ENCODE peak calls at places on chromosome 4, in six cellular contexts. N is suprapubic skin, V is SK-N-SH, B is tibial nerve, K is stomach, W is sigmoid colon. H is an unnamed sample.

GRCh38 chr4:88119951-88120350 is 38.5 kb downstream of the ABCG2 start:
- DNase-seq in N (no peak), V (no peak), B (no peak), K (no peak), W (no peak), H (no peak)

GRCh38 chr4:87002682-87003043 is 67.9 kb downstream of the AFF1 start:
- DNase-seq in N (no peak), V (no peak), B (no peak), K (no peak), W (no peak), H (no peak)

GRCh38 chr4:39308576-39308975 is 57.6 kb downstream of the RFC1 start:
- DNase-seq in N (no peak), V (no peak), B (no peak), K (no peak), W (no peak), H (no peak)

GRCh38 chr4:30769093-30769492 is 48.9 kb downstream of the PCDH7 start:
- DNase-seq in N (no peak), V (no peak), B (no peak), K (no peak), W (no peak), H (no peak)

GRCh38 chr4:44806076-44806475 is 79.7 kb upstream of the GNPDA2 start:
- DNase-seq in N (no peak), V (no peak), B (no peak), K (no peak), W (no peak), H (no peak)

GRCh38 chr4:163164591-163164990 is 2.1 kb downstream of the NAF1 start:
- DNase-seq in N (no peak), V (no peak), B (no peak), K (no peak), W (no peak), H (no peak)

GRCh38 chr4:10639100-10639499 is 45.5 kb downstream of the CLNK start:
- DNase-seq in N (no peak), V (no peak), B (no peak), K (no peak), W (no peak), H (no peak)

GRCh38 chr4:183858011-183858615 is 47.0 kb upstream of the STOX2 start:
- DNase-seq in N (no peak), V (no peak), B (no peak), K (no peak), W (no peak), H (no peak)

GRCh38 chr4:1329408-1330371 is 17.3 kb upstream of the UVSSA start:
- DNase-seq in N (no peak), V (no peak), B (no peak), K (no peak), W (no peak), H (no peak)

GRCh38 chr4:38675167-38676121 is 11.4 kb downstream of the KLF3 start:
- DNase-seq in N (peak; percentile 91), V (peak; percentile 73), B (peak; percentile 98), K (peak; percentile 86), W (peak; percentile 88), H (peak; percentile 90)

GRCh38 chr4:152486414-152487389 is 49.2 kb downstream of the FBXW7 start:
- DNase-seq in N (no peak), V (no peak), B (no peak), K (no peak), W (no peak), H (no peak)

GRCh38 chr4:108466936-108467902 is 153.2 kb upstream of the RPL34 start:
- DNase-seq in N (no peak), V (no peak), B (no peak), K (no peak), W (no peak), H (no peak)

GRCh38 chr4:43776371-43776770 is 672.2 kb downstream of the KCTD8 start:
- DNase-seq in N (no peak), V (peak; percentile 1), B (no peak), K (no peak), W (no peak), H (no peak)

GRCh38 chr4:92182736-92183407 is 120.9 kb upstream of the GRID2 start:
- DNase-seq in N (no peak), V (peak; percentile 3), B (no peak), K (no peak), W (peak; percentile 55), H (no peak)

GRCh38 chr4:56417396-56417795 is 18.0 kb downstream of the PPAT start:
- DNase-seq in N (no peak), V (no peak), B (no peak), K (no peak), W (no peak), H (no peak)

GRCh38 chr4:189792819-189793618 is 147.7 kb upstream of the FRG1 start:
- DNase-seq in N (no peak), V (peak; percentile 71), B (peak; percentile 63), K (peak; percentile 72), W (peak; percentile 77), H (peak; percentile 65)

GRCh38 chr4:76822294-76822693 is 75.7 kb downstream of the SOWAHB start:
- DNase-seq in N (no peak), V (no peak), B (peak; percentile 25), K (no peak), W (no peak), H (no peak)

GRCh38 chr4:68145261-68145660 is 15.6 kb upstream of the TMPRSS11F start:
- DNase-seq in N (no peak), V (no peak), B (no peak), K (no peak), W (no peak), H (no peak)

GRCh38 chr4:140423106-140423505 is 4.3 kb downstream of the CLGN start:
- DNase-seq in N (no peak), V (no peak), B (no peak), K (no peak), W (no peak), H (no peak)

GRCh38 chr4:27861381-27861787 is 1000.7 kb downstream of the STIM2 start:
- DNase-seq in N (no peak), V (peak; percentile 0), B (no peak), K (peak; percentile 48), W (no peak), H (no peak)

GRCh38 chr4:153651041-153651960 is 32.8 kb upstream of the TLR2 start:
- DNase-seq in N (no peak), V (no peak), B (peak; percentile 49), K (no peak), W (peak; percentile 80), H (peak; percentile 28)

GRCh38 chr4:153647975-153648374 is 36.1 kb upstream of the TLR2 start:
- DNase-seq in N (no peak), V (no peak), B (no peak), K (no peak), W (no peak), H (no peak)

GRCh38 chr4:153651961-153652784 is 31.9 kb upstream of the TLR2 start:
- DNase-seq in N (no peak), V (no peak), B (no peak), K (no peak), W (no peak), H (no peak)

GRCh38 chr4:153645183-153645582 is 38.9 kb upstream of the TLR2 start:
- DNase-seq in N (no peak), V (no peak), B (no peak), K (no peak), W (no peak), H (no peak)

DNA sequence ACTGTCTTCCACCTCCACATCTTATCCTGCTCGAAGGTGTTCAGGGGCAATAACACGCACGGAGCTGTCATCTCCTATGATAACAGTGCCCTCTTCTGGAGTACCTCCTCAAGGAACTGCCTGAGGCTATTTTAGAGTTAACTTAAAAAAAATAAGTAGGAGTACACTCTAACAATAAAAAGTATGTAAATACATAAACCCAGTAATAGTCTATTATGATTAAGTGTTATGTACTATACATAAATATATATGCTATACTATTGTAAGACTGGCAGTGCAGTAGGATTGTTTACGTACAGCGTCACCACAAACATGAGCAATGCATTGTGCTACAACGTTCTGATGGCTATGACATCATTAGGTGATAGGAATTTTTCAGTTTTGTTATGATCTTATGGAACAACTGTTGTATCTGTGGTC is 34.5 kb upstream of the TLR2 start:
- DNase-seq in N (no peak), V (no peak), B (no peak), K (no peak), W (no peak), H (no peak)
- TF ChIP-seq CTCF in N (no peak), V (peak; percentile 42), B (peak; percentile 15), K (no peak), W (no peak), H (no peak)

GRCh38 chr4:16636304-16636703 is 262.1 kb downstream of the LDB2 start:
- DNase-seq in N (no peak), V (no peak), B (no peak), K (no peak), W (no peak), H (no peak)
- TF ChIP-seq EP300 in N (no peak), V (no peak), B (no peak), K (no peak), W (no peak), H (no peak)

GRCh38 chr4:8188743-8189550 is 10.1 kb upstream of the SH3TC1 start:
- DNase-seq in N (peak; percentile 85), V (no peak), B (no peak), K (peak; percentile 82), W (no peak), H (no peak)

GRCh38 chr4:8186883-8187282 is 12.2 kb upstream of the SH3TC1 start:
- DNase-seq in N (no peak), V (no peak), B (no peak), K (no peak), W (no peak), H (no peak)

GRCh38 chr4:8191136-8191747 is 7.8 kb upstream of the SH3TC1 start:
- DNase-seq in N (peak; percentile 86), V (no peak), B (peak; percentile 62), K (peak; percentile 63), W (peak; percentile 86), H (peak; percentile 51)

GRCh38 chr4:8188085-8188484 is 11.0 kb upstream of the SH3TC1 start:
- DNase-seq in N (no peak), V (peak; percentile 36), B (no peak), K (no peak), W (no peak), H (no peak)

DNA sequence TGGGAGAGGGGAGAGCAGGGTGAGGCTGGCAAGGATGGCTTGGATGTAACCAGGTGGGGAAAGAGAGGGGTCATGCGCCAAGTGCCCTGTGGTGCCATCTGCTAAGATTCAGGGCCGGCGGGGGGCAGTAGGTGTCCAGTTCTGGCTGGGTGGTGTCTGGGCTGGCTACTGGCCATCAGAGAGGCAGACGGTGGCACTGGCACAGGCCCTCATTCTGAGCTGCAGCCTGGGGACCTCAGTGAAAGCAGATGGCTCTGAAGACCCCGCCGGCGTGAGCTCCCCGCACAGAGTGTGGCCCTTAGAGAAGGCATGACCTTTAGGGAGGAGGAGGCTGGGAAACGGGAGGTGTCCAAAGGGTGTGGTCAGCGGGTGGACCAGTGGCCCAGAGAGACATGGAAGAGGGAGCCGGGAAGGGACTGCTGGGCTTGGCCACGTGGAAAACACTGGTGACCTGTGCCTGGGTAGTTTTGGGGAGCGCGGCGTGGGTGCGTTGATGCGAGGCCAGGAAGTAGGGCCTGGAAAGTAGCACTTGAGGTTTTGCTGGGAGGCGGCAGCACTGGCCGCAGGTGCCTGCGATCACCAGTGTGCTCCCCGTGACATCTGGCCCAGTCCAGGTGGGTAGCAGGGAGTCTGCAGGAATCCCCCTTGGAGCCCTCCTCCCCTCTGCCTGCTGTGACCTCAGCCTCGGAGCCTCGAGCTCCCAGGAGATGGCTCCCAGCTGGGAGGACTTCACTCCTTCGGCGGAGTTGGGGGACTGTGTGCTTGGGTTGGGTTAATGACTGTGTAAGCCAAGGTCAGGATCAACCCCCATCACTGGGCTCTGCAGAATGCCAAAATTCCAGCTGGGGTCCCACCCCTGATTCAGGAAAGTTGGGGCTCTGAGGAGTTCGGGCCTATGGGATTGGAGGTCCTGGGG is 9.3 kb upstream of the SH3TC1 start:
- DNase-seq in N (no peak), V (peak; percentile 74), B (no peak), K (no peak), W (no peak), H (no peak)
- H3K4me1 ChIP-seq in N (peaks cover 75% of the 10 kb centered on the region), V (no peaks in the 10 kb centered on the region), B (no peaks in the 10 kb centered on the region), K (peaks cover 38% of the 10 kb centered on the region), W (no peaks in the 10 kb centered on the region), H (peaks cover 29% of the 10 kb centered on the region)

GRCh38 chr4:80361329-80361900 is 25.9 kb downstream of the CFAP299 start:
- DNase-seq in N (no peak), V (peak; percentile 21), B (no peak), K (no peak), W (no peak), H (no peak)
- TF ChIP-seq CTCF in N (no peak), V (peak; percentile 72), B (peak; percentile 50), K (peak; percentile 18), W (peak; percentile 10), H (peak; percentile 41)

H was measured in transverse colon.